ENCODE peak calls at places on chromosomes 7 and 10, in four cellular contexts. S is mammary epithelial cell, V is A549, K is astrocyte. B is an unnamed sample.

GRCh38 chr7:132846086-132846485 is 235.8 kb downstream of the CHCHD3 start:
- DNase-seq in S (no peak), K (no peak), V (no peak), B (no peak)

GRCh38 chr10:130394832-130395231 is 258.6 kb downstream of the GLRX3 start:
- DNase-seq in S (no peak), V (no peak), K (no peak), B (no peak)

GRCh38 chr10:13909911-13910617 is 323.3 kb downstream of the PRPF18 start:
- DNase-seq in S (no peak), V (no peak), K (no peak), B (no peak)

GRCh38 chr7:22601812-22602568 is 102.0 kb upstream of the STEAP1B start:
- DNase-seq in S (peak; percentile 27), V (no peak), K (peak; percentile 51), B (peak; percentile 45)

GRCh38 chr7:117484988-117485655 is 5.3 kb downstream of the CFTR start:
- DNase-seq in K (no peak), S (no peak), V (no peak), B (peak; percentile 2)

GRCh38 chr10:96833220-96834001 is 1.3 kb downstream of the LCOR start:
- DNase-seq in V (peak; percentile 36), S (peak; percentile 39), K (peak; percentile 45), B (peak; percentile 40)

GRCh38 chr7:128203710-128204214 is 37.3 kb upstream of the LEP start:
- DNase-seq in S (no peak), V (no peak), K (no peak), B (no peak)

GRCh38 chr7:143018931-143019330 is 8.0 kb downstream of the OR9A2 start:
- DNase-seq in K (no peak), V (no peak), S (no peak), B (no peak)

GRCh38 chr10:18690541-18690940 is 31.3 kb downstream of the ARL5B start:
- DNase-seq in S (no peak), K (no peak), V (no peak), B (no peak)

GRCh38 chr10:50504389-50504788 is 119.4 kb downstream of the SGMS1 start:
- DNase-seq in K (no peak), V (no peak), S (no peak), B (peak; percentile 66)

GRCh38 chr7:128831994-128832879 is 2.0 kb downstream of the FLNC start:
- DNase-seq in K (peak; percentile 45), V (no peak), S (no peak), B (no peak)

GRCh38 chr7:142375710-142376313 is 118.0 kb upstream of the PRSS58 start:
- DNase-seq in S (peak; percentile 66), K (no peak), V (no peak), B (peak; percentile 97)

GRCh38 chr10:12416396-12417090 is 67.2 kb downstream of the CAMK1D start:
- DNase-seq in V (no peak), S (no peak), K (no peak), B (no peak)

GRCh38 chr7:49800031-49800430 is 26.6 kb downstream of the VWC2 start:
- DNase-seq in V (no peak), K (no peak), S (no peak), B (no peak)

GRCh38 chr10:10942441-10942840 is 75.2 kb upstream of the CELF2 start:
- DNase-seq in V (no peak), K (peak; percentile 4), S (no peak), B (peak; percentile 40)

GRCh38 chr10:51386248-51386885 is 312.1 kb downstream of the PRKG1 start:
- DNase-seq in V (no peak), S (no peak), K (peak; percentile 86), B (peak; percentile 25)

GRCh38 chr7:7157177-7157886 is 25.0 kb upstream of the C1GALT1 start:
- DNase-seq in V (no peak), K (peak; percentile 90), S (peak; percentile 89), B (peak; percentile 37)

GRCh38 chr7:128591705-128592104 is 80.4 kb upstream of the GARIN1A start:
- DNase-seq in S (no peak), V (no peak), K (no peak), B (no peak)

GRCh38 chr7:150978136-150978789 is at the start of gene KCNH2:
- DNase-seq in S (no peak), V (peak; percentile 58), K (no peak), B (no peak)

GRCh38 chr7:1567082-1567771 is 2.6 kb downstream of the PSMG3 start:
- DNase-seq in K (peak; percentile 83), S (no peak), V (no peak), B (peak; percentile 40)

GRCh38 chr10:132299381-132300336 is 8.1 kb downstream of the STK32C start:
- DNase-seq in K (no peak), V (no peak), S (no peak), B (no peak)

GRCh38 chr10:75043256-75044121 is 68.0 kb upstream of the SAMD8 start:
- DNase-seq in S (no peak), V (no peak), K (no peak), B (no peak)

GRCh38 chr10:7084255-7085005 is 326.4 kb downstream of the SFMBT2 start:
- DNase-seq in K (peak; percentile 33), S (no peak), V (no peak), B (no peak)

GRCh38 chr7:66344166-66344565 is 139.0 kb downstream of the TPST1 start:
- DNase-seq in S (peak; percentile 61), K (no peak), V (no peak), B (peak; percentile 83)

GRCh38 chr7:67843615-67844014 is 847.0 kb downstream of the TYW1 start:
- DNase-seq in V (no peak), S (no peak), K (no peak), B (no peak)

GRCh38 chr10:23538968-23539367 is 100.1 kb downstream of the OTUD1 start:
- DNase-seq in S (no peak), V (no peak), K (no peak), B (no peak)

GRCh38 chr7:129650056-129650758 is 38.7 kb downstream of the NRF1 start:
- DNase-seq in S (no peak), K (peak; percentile 30), V (no peak), B (peak; percentile 37)

GRCh38 chr7:142853739-142854504 is 954 bp upstream of the EPHB6 start:
- DNase-seq in V (peak; percentile 79), S (peak; percentile 66), K (peak; percentile 36), B (peak; percentile 66)

GRCh38 chr7:6252748-6253147 is 19.7 kb downstream of the CYTH3 start:
- DNase-seq in S (peak; percentile 16), K (peak; percentile 83), V (no peak), B (no peak)

GRCh38 chr7:24572421-24573007 is 738 bp upstream of the PALS2 start:
- DNase-seq in V (peak; percentile 33), S (peak; percentile 92), K (peak; percentile 53), B (peak; percentile 54)

GRCh38 chr7:18087031-18087686 is 59.5 kb upstream of the PRPS1L1 start:
- DNase-seq in S (peak; percentile 11), V (peak; percentile 13), K (peak; percentile 15), B (peak; percentile 12)

GRCh38 chr10:112954974-112955735 is 5.1 kb downstream of the TCF7L2 start:
- DNase-seq in V (no peak), S (no peak), K (no peak), B (no peak)

GRCh38 chr10:114869500-114869899 is 47.9 kb downstream of the FHIP2A start:
- DNase-seq in S (peak; percentile 64), V (no peak), K (peak; percentile 89), B (no peak)

GRCh38 chr10:69421611-69422308 is 5.0 kb upstream of the TACR2 start:
- DNase-seq in S (no peak), V (no peak), K (no peak), B (peak; percentile 49)

GRCh38 chr7:136045181-136045580 is 68.0 kb upstream of the MTPN start:
- DNase-seq in K (no peak), V (no peak), S (no peak), B (no peak)

GRCh38 chr10:126283307-126283706 is 105.0 kb downstream of the ADAM12 start:
- DNase-seq in S (no peak), V (no peak), K (no peak), B (no peak)

GRCh38 chr10:71893920-71894319 is 42.9 kb upstream of the PSAP start:
- DNase-seq in K (no peak), S (no peak), V (no peak), B (no peak)
- H3K4me3 ChIP-seq in K (no peak overlapping the region), S (no peak overlapping the region), V (no peak overlapping the region), B (no peak overlapping the region)

DNA sequence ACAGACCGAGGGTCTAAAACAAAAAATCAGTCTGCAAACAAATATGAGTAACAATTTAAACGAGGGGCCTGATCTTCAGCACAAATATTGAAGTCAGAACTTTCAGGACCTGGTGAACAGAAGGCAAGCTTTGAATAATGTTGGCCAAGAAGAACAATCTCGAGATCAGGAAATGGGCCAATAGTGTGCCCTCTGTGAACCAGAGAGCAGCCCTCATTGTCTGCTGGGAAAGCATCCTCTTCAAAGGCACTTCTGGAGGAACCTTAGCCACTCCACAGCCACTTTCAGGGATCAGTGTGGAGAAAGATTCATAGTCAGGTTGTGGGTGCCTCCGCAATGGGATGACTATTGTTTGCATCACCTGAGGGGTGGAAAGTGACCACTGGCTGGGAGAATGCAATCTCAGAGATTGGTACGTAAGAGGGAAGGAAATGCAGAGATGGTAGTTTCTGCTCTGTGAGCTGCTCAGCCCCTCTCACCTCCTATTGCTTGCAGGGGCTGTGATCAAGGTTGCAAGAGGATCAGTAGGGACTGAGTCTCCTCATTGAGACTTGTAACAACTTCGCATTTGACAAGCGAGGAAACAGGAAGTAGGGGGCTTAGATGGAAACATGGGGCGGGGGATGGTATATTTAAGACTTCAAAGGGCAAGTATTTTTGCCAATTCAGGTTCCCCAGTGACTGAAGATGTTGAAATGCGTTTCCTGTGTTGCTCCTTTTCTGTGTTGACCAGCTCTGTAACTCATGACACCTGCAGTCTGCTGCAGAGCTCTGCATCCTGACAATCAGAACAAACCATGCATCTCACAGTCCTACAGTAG is 28.4 kb upstream of the IFRD1 start:
- DNase-seq in K (no peak), S (no peak), V (no peak), B (peak; percentile 39)
- TF ChIP-seq CTCF in K (no peak), S (no peak), V (no peak), B (no peak)

GRCh38 chr10:73494213-73494612 is 1.6 kb downstream of the PPP3CB start:
- DNase-seq in V (no peak), S (no peak), K (no peak), B (no peak)
- H3K4me3 ChIP-seq in V (peak overlapping the region; percentile 77), S (peak overlapping the region; percentile 93), K (peak overlapping the region; percentile 82), B (peak overlapping the region; percentile 90)

GRCh38 chr10:92593553-92594046 is 670 bp downstream of the KIF11 start:
- DNase-seq in S (peak; percentile 17), K (no peak), V (no peak), B (no peak)

GRCh38 chr10:92590623-92591549 is 2.0 kb upstream of the KIF11 start:
- DNase-seq in S (no peak), V (peak; percentile 49), K (no peak), B (peak; percentile 49)

GRCh38 chr10:92592761-92593552 is at the start of gene KIF11:
- DNase-seq in V (peak; percentile 84), S (peak; percentile 95), K (peak; percentile 92), B (peak; percentile 97)

GRCh38 chr10:92594194-92594593 is 1.3 kb downstream of the KIF11 start:
- DNase-seq in V (no peak), K (no peak), S (peak; percentile 9), B (no peak)

GRCh38 chr10:92591550-92592140 is 1.3 kb upstream of the KIF11 start:
- DNase-seq in K (peak; percentile 90), V (peak; percentile 77), S (peak; percentile 95), B (peak; percentile 98)
- TF ChIP-seq CTCF in K (no peak), V (no peak), S (no peak), B (no peak)

B was measured in epithelial cell of esophagus.